ENCODE peak calls at places on chromosomes 1 and 21, in seven cellular contexts. D, A, O, N, P, Y and B are unnamed samples.

GRCh38 chr1:6634278-6635052 is 9.8 kb downstream of the THAP3 start:
- DNase-seq in D (peak; percentile 51), A (peak; percentile 75), O (peak; percentile 67), N (peak; percentile 64), P (peak; percentile 59), Y (no peak), B (peak; percentile 31)

GRCh38 chr1:53316742-53317650 is 10.9 kb downstream of the LRP8 start:
- DNase-seq in D (no peak), A (no peak), O (no peak), N (no peak), P (no peak), Y (no peak), B (no peak)

GRCh38 chr21:45972716-45973474 is 8.7 kb upstream of the COL6A1 start:
- DNase-seq in D (peak; percentile 92), A (peak; percentile 64), O (peak; percentile 91), N (no peak), P (peak; percentile 61), Y (no peak), B (no peak)

GRCh38 chr1:8435569-8436071 is 117.7 kb downstream of the SLC45A1 start:
- DNase-seq in D (no peak), A (no peak), O (no peak), N (peak; percentile 69), P (no peak), Y (no peak), B (peak; percentile 63)

GRCh38 chr1:166811691-166812090 is 27.6 kb upstream of the POGK start:
- DNase-seq in D (peak; percentile 72), A (no peak), O (no peak), N (no peak), P (no peak), Y (no peak), B (no peak)

GRCh38 chr1:35264861-35265260 is 3.6 kb upstream of the ZMYM4 start:
- DNase-seq in D (peak; percentile 72), A (peak; percentile 45), O (no peak), N (peak; percentile 67), P (no peak), Y (no peak), B (no peak)

GRCh38 chr1:29810121-29811120 is 574.1 kb downstream of the PTPRU start:
- DNase-seq in D (no peak), A (no peak), O (no peak), N (no peak), P (no peak), Y (no peak), B (no peak)

GRCh38 chr1:220879090-220879508 is at the start of gene HLX:
- DNase-seq in D (peak; percentile 98), A (peak; percentile 80), O (peak; percentile 59), N (peak; percentile 96), P (peak; percentile 81), Y (peak; percentile 56), B (no peak)

GRCh38 chr1:8858112-8858668 is 20.3 kb downstream of the ENO1 start:
- DNase-seq in D (no peak), A (no peak), O (peak; percentile 60), N (peak; percentile 80), P (no peak), Y (no peak), B (no peak)

GRCh38 chr21:43918385-43918947 is 53.4 kb downstream of the AGPAT3 start:
- DNase-seq in D (no peak), A (no peak), O (no peak), N (no peak), P (no peak), Y (no peak), B (no peak)

GRCh38 chr1:56758135-56758534 is 61.1 kb downstream of the FYB2 start:
- DNase-seq in D (no peak), A (peak; percentile 68), O (peak; percentile 21), N (peak; percentile 54), P (peak; percentile 70), Y (peak; percentile 10), B (no peak)

GRCh38 chr1:241213147-241213546 is 143.9 kb downstream of the RGS7 start:
- DNase-seq in D (no peak), A (no peak), O (peak; percentile 39), N (peak; percentile 92), P (no peak), Y (no peak), B (no peak)

GRCh38 chr1:200802865-200803512 is 64.3 kb downstream of the CAMSAP2 start:
- DNase-seq in D (peak; percentile 86), A (peak; percentile 98), O (peak; percentile 90), N (peak; percentile 98), P (peak; percentile 93), Y (peak; percentile 80), B (peak; percentile 77)

GRCh38 chr1:179881642-179882252 is 338 bp upstream of the TOR1AIP1 start:
- DNase-seq in D (peak; percentile 96), A (peak; percentile 83), O (peak; percentile 92), N (peak; percentile 62), P (no peak), Y (peak; percentile 55), B (no peak)

GRCh38 chr1:178434360-178434759 is 62.4 kb downstream of the CLEC20A start:
- DNase-seq in D (no peak), A (no peak), O (no peak), N (peak; percentile 17), P (no peak), Y (no peak), B (no peak)

GRCh38 chr1:63126104-63126503 is 196.3 kb upstream of the FOXD3 start:
- DNase-seq in D (no peak), A (no peak), O (no peak), N (no peak), P (no peak), Y (no peak), B (no peak)

GRCh38 chr1:231393668-231394067 is 28.4 kb downstream of the EGLN1 start:
- DNase-seq in D (no peak), A (no peak), O (peak; percentile 27), N (no peak), P (no peak), Y (no peak), B (no peak)

GRCh38 chr1:59124166-59124565 is 172.7 kb upstream of the FGGY start:
- DNase-seq in D (peak; percentile 61), A (no peak), O (no peak), N (no peak), P (no peak), Y (no peak), B (no peak)

GRCh38 chr1:42973304-42973703 is 14.6 kb upstream of the SLC2A1 start:
- DNase-seq in D (peak; percentile 39), A (no peak), O (peak; percentile 71), N (peak; percentile 77), P (no peak), Y (no peak), B (no peak)

GRCh38 chr1:3924871-3925655 is 25.0 kb upstream of the C1orf174 start:
- DNase-seq in D (peak; percentile 19), A (no peak), O (no peak), N (peak; percentile 56), P (no peak), Y (no peak), B (no peak)
- TF ChIP-seq EZH2phosphoT487 in D (no peak), A (no peak), O (no peak), N (no peak), P (no peak), Y (no peak), B (no peak)

DNA sequence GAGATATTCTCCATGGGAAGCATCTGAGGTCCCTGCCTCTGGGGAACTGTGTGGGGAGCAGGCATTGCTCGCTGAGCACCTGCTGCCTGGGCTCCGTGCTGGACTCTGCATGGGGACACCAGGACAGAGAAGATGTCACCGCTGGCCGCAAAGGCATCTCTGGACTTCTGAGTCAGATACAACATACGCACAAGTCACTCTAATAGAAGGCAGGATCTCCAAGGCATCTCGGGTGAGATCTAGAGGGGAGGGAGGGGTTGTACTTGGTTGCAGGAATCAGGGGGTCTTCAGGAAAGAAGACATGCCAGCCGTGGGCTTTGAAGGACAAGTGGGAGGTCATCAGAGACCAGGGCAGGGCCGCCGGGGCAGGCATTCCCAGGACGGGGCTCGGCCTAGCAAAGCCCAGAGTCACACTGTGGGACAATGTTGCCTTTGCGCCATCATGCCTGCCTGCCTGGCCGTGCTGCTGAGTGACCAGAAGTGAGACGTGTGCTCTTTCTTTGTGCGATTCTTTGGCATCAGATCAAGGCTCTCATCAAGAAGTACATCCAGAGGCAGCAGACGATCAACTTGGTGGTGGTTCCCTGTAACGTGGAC is 28.3 kb downstream of the MX2 start:
- DNase-seq in D (no peak), A (no peak), O (no peak), N (no peak), P (no peak), Y (no peak), B (no peak)
- H4K20me1 ChIP-seq in D (no peaks in the 10 kb centered on the region), A (no peaks in the 10 kb centered on the region), O (no peaks in the 10 kb centered on the region), N (no peaks in the 10 kb centered on the region), P (no peaks in the 10 kb centered on the region), Y (no peaks in the 10 kb centered on the region), B (no peaks in the 10 kb centered on the region)

DNA sequence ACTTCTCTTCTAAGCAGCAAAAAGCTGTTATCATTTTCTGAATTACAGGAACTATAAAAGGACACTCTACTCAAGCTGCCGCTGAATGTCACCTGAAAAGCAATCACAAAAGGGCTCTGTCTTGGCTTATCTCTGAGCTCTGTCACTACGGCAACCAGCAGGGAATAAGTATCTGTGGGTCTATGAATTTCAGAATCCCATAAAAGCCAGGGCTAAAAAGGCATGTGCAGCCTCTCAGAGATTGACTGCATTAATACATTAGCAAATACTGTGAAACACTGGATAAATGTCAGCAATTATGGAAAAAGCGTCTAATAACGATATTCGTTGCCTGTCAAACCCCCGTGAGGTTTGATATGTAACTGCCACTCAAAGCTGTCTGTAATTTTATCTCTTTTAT is 210.2 kb upstream of the DMRTA2 start:
- DNase-seq in D (no peak), A (peak; percentile 17), O (peak; percentile 8), N (no peak), P (peak; percentile 39), Y (no peak), B (no peak)
- TF ChIP-seq EZH2phosphoT487 in D (no peak), A (no peak), O (no peak), N (no peak), P (no peak), Y (no peak), B (no peak)

GRCh38 chr1:32332290-32333079 is 3.5 kb downstream of the MARCKSL1 start:
- DNase-seq in D (no peak), A (peak; percentile 75), O (no peak), N (peak; percentile 50), P (no peak), Y (no peak), B (no peak)

GRCh38 chr1:32331549-32331948 is 4.5 kb downstream of the MARCKSL1 start:
- DNase-seq in D (no peak), A (no peak), O (no peak), N (no peak), P (no peak), Y (no peak), B (no peak)

GRCh38 chr1:32330558-32331127 is 5.4 kb downstream of the MARCKSL1 start:
- DNase-seq in D (no peak), A (no peak), O (no peak), N (no peak), P (no peak), Y (no peak), B (no peak)

GRCh38 chr1:32327204-32327603 is 8.8 kb downstream of the MARCKSL1 start:
- DNase-seq in D (no peak), A (no peak), O (no peak), N (no peak), P (no peak), Y (no peak), B (no peak)

DNA sequence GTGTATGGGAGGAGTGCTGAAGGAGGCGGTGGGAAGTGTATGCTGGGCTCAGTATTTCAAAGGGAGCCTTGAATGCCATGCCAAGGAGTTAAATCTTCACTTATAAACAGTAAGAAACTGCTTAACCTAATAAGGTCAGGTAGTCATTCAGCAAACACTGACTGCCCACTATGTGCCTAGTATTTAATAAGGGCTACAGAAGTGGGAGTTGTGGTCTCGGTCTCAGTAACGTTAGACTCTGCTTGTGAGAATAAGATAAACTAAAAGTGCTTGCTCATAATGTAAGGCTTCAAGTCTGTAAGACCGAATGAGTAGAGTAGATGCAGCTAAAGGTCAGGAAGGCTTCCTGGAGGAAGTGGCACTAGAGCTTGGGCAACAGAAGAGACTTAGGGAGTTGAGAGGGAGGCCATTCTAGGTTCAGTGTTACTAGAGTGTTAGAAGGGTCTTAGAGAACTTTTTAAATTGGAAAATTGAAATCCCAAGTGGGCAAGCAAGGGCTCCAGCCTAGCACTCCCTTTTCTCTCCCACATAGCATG is 6.0 kb downstream of the MARCKSL1 start:
- DNase-seq in D (no peak), A (no peak), O (no peak), N (no peak), P (no peak), Y (no peak), B (no peak)
- H4K20me1 ChIP-seq in D (no peaks in the 10 kb centered on the region), A (peaks cover 40% of the 10 kb centered on the region), O (peaks cover 18% of the 10 kb centered on the region), N (peaks cover 25% of the 10 kb centered on the region), P (peaks cover 64% of the 10 kb centered on the region), Y (no peaks in the 10 kb centered on the region), B (peaks cover 10% of the 10 kb centered on the region)